ENCODE peak calls at places on chromosomes 1 and 21, in seven cellular contexts. C is type B pancreatic cell, W is GM23338, O is right atrium auricular region, I is mesothelial cell of epicardium, D is A549, K is adrenal gland. H is an unnamed sample.

GRCh38 chr1:182278144-182279054 is 113.2 kb downstream of the GLUL start:
- DNase-seq in D (no peak), K (no peak), O (no peak), W (no peak), I (no peak), C (no peak), H (no peak)

GRCh38 chr1:8871539-8871935 is 6.9 kb downstream of the ENO1 start:
- DNase-seq in I (no peak), O (no peak), K (no peak), W (peak), C (no peak), D (no peak), H (no peak)

GRCh38 chr1:155608888-155609225 is 1.2 kb upstream of the MSTO1 start:
- DNase-seq in I (no peak), D (no peak), K (no peak), C (no peak), W (no peak), O (no peak), H (no peak)

GRCh38 chr1:226268421-226269124 is 40.4 kb downstream of the LIN9 start:
- DNase-seq in O (no peak), I (no peak), W (no peak), C (no peak), D (peak), K (no peak), H (no peak)

GRCh38 chr21:15638856-15639549 is 90.8 kb upstream of the USP25 start:
- DNase-seq in W (no peak), C (no peak), O (no peak), I (no peak), D (no peak), K (no peak), H (no peak)

GRCh38 chr1:247386695-247387094 is 29.3 kb upstream of the NLRP3 start:
- DNase-seq in C (no peak), O (no peak), D (no peak), I (no peak), K (no peak), W (no peak), H (no peak)

GRCh38 chr1:21937372-21938121 is 437 bp upstream of the HSPG2 start:
- DNase-seq in K (peak), I (peak), W (peak), D (no peak), C (peak), O (no peak), H (peak)

GRCh38 chr21:15309022-15309590 is 244.3 kb upstream of the NRIP1 start:
- DNase-seq in K (no peak), C (no peak), W (no peak), I (no peak), O (no peak), D (no peak), H (no peak)

GRCh38 chr1:63674238-63674864 is 81.1 kb downstream of the PGM1 start:
- DNase-seq in W (peak), D (peak), O (peak), I (no peak), C (peak), K (peak), H (peak)

GRCh38 chr1:218778257-218778656 is 395.4 kb upstream of the LYPLAL1 start:
- DNase-seq in K (no peak), O (no peak), D (no peak), C (no peak), I (no peak), W (no peak), H (no peak)

GRCh38 chr1:7121622-7121988 is 336.4 kb downstream of the CAMTA1 start:
- DNase-seq in K (peak), O (no peak), C (no peak), W (no peak), I (no peak), D (no peak), H (no peak)

GRCh38 chr1:244106173-244106572 is 55.1 kb downstream of the ZBTB18 start:
- DNase-seq in O (no peak), W (no peak), K (no peak), I (no peak), D (no peak), C (no peak), H (no peak)

GRCh38 chr1:68495968-68496679 is 758 bp downstream of the DEPDC1 start:
- DNase-seq in O (no peak), W (no peak), I (no peak), C (no peak), D (peak), K (no peak), H (no peak)

GRCh38 chr1:36382231-36382630 is 3.5 kb downstream of the STK40 start:
- DNase-seq in O (no peak), W (no peak), C (no peak), D (no peak), I (no peak), K (no peak), H (no peak)

GRCh38 chr1:44791364-44791801 is 3.4 kb upstream of the BEST4 start:
- DNase-seq in I (no peak), W (no peak), O (no peak), C (no peak), D (no peak), K (no peak), H (no peak)

GRCh38 chr1:20634065-20634593 is 871 bp downstream of the PINK1 start:
- DNase-seq in W (peak), O (no peak), C (no peak), I (no peak), K (no peak), D (no peak), H (no peak)

GRCh38 chr1:21317035-21317689 is 26.9 kb upstream of the ECE1 start:
- DNase-seq in W (no peak), D (no peak), O (peak), C (no peak), I (no peak), K (peak), H (no peak)

GRCh38 chr1:153520818-153521476 is 14.8 kb downstream of the S100A6 start:
- DNase-seq in W (no peak), O (no peak), C (no peak), I (no peak), D (no peak), K (no peak), H (no peak)

GRCh38 chr1:228141082-228141870 is 1.2 kb downstream of the GUK1 start:
- DNase-seq in D (no peak), C (peak), W (no peak), I (no peak), K (peak), O (no peak), H (no peak)

GRCh38 chr1:7703321-7704213 is 67.5 kb upstream of the VAMP3 start:
- DNase-seq in W (peak), D (no peak), O (no peak), K (no peak), I (no peak), C (no peak), H (no peak)

GRCh38 chr1:173478099-173478555 is 992 bp downstream of the PRDX6 start:
- DNase-seq in D (peak), C (no peak), O (peak), K (peak), I (no peak), W (peak), H (no peak)

GRCh38 chr1:21319447-21320407 is 29.5 kb upstream of the ECE1 start:
- DNase-seq in C (no peak), K (no peak), W (no peak), O (no peak), I (no peak), D (peak), H (no peak)

GRCh38 chr1:209808059-209808494 is 2.1 kb upstream of the IRF6 start:
- DNase-seq in W (no peak), K (peak), I (no peak), D (no peak), O (peak), C (no peak), H (no peak)

GRCh38 chr1:54390655-54391054 is 15.5 kb downstream of the SSBP3 start:
- DNase-seq in O (no peak), C (no peak), K (no peak), W (no peak), D (no peak), I (no peak), H (no peak)

GRCh38 chr1:154971341-154971998 is 923 bp upstream of the SHC1 start:
- DNase-seq in C (no peak), I (no peak), K (peak), W (no peak), O (peak), D (no peak), H (no peak)

GRCh38 chr1:110340207-110340468 is 961 bp downstream of the RBM15 start:
- DNase-seq in D (peak), K (peak), W (no peak), O (no peak), C (no peak), I (no peak), H (no peak)

GRCh38 chr1:106651028-106651752 is 405.3 kb upstream of the PRMT6 start:
- DNase-seq in I (no peak), O (no peak), C (no peak), W (no peak), D (no peak), K (no peak), H (no peak)

GRCh38 chr1:84247425-84248220 is 53.9 kb upstream of the SAMD13 start:
- DNase-seq in O (no peak), W (no peak), D (peak), C (no peak), K (no peak), I (no peak), H (no peak)

GRCh38 chr1:160097196-160097910 is 1.1 kb downstream of the IGSF8 start:
- DNase-seq in I (no peak), D (no peak), C (no peak), W (no peak), K (no peak), O (no peak), H (no peak)

GRCh38 chr1:2237773-2238172 is 9.7 kb downstream of the SKI start:
- DNase-seq in K (no peak), C (no peak), W (peak), I (no peak), O (no peak), D (no peak), H (no peak)
- TF ChIP-seq CTCF in K (no peak), C (no peak), W (peak), I (no peak), O (no peak), D (no peak), H (peak)

DNA sequence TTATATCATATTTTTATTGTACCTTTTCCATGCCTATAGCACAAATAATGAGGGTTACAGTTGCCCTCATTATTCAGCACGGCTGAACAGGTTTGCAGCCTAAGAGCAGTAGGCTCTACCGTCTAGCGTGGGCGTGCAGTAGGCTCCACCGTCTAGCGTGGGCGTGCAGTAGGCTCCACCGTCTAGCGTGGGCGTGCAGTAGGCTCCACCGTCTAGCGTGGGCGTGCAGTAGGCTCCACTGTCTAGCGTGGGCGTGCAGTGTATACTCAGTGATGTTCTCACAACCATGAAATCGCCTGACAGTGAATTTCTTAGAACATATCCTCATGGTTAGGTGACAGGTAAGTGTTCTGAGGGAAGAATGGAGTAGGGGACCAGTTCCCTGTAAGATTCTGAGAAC is 84.9 kb downstream of the DYRK1A start:
- DNase-seq in I (no peak), C (no peak), K (no peak), D (no peak), O (no peak), W (no peak), H (no peak)
- TF ChIP-seq CTCF in I (no peak), C (no peak), K (no peak), D (no peak), O (no peak), W (no peak), H (no peak)

GRCh38 chr1:34884961-34885360 is 25.4 kb upstream of the SMIM12 start:
- DNase-seq in O (no peak), K (no peak), I (no peak), D (peak), W (peak), C (no peak), H (no peak)
- TF ChIP-seq CTCF in O (no peak), K (no peak), I (no peak), D (no peak), W (peak), C (no peak), H (no peak)

GRCh38 chr1:215890438-215890837 is 323.3 kb downstream of the KCTD3 start:
- DNase-seq in D (no peak), O (no peak), K (no peak), I (no peak), W (no peak), C (no peak), H (no peak)

GRCh38 chr1:215891266-215891665 is 324.2 kb downstream of the KCTD3 start:
- DNase-seq in W (no peak), I (no peak), C (no peak), O (no peak), K (no peak), D (no peak), H (no peak)

GRCh38 chr1:215887618-215888017 is 320.5 kb downstream of the KCTD3 start:
- DNase-seq in W (no peak), O (no peak), I (no peak), K (no peak), C (no peak), D (no peak), H (no peak)

GRCh38 chr1:215891673-215892072 is 324.6 kb downstream of the KCTD3 start:
- DNase-seq in O (no peak), I (no peak), D (no peak), C (no peak), W (no peak), K (no peak), H (no peak)

DNA sequence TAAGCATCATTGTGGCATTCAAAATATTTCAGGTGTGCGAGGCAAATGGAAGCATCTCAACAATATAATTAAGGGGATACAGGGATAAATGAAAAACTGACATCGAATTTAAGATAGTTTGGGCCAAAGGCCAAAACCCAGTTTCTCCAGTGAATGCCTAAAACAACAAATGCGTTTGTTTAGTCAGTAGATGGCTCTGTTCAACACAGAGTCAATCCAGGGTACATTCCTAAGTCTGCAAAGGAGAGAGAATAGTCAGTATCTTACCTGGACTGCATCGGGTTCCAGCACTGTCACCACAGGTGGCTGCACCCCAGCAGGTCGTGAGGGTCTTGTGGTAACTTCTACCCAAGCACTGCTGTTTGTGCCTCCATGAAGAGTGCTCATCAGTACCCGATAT is 321.1 kb downstream of the KCTD3 start:
- DNase-seq in O (no peak), D (no peak), K (no peak), I (no peak), C (no peak), W (peak), H (no peak)
- TF ChIP-seq CTCF in O (no peak), D (peak), K (no peak), I (no peak), C (no peak), W (peak), H (no peak)

DNA sequence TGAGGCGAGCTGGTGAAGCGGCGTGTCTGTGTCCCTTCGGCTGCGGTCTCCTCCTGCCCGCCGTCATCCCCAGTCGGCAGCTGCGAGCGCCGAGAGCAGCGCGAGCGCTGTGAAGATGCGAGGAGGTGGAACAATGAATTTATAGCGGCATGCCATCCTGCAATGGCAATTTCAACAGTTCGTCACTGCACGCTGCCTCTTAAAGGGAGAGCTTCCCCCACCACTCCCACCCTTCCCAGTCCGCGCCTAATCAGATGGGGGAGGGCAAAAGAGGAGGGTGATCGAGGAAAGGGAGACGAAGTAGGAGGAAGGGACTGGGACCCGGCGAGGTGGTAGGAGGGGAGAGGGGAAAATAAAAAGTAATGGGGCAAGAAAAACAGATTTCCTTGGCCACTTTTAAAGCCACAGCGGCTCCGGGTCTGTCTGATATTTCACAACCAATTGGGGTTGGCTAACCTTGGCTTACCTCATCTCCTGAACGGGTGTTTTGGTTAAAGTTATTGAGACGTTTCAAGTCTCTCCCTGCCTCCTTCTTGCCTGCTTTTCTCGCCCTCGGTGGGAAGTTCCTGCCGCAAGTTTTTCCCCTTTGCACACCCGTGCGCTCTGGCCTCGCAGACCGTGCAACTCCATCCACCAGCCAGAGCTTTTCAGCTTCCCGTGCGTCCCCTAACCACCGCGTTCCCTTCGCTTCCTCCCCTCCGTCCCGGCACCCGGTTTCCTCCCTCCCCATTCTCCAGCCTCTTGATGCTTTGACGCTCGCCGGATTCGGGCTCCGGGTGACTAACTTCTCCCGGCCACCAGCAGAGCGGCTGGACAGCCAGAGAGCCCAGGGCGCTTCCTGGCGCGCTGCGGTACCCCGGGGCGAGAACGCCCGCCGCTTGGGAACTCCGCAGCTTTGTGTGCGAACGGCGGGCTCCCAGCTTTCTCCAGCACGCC is at the start of gene ADAMTS5:
- DNase-seq in I (peak), K (no peak), C (peak), D (no peak), O (peak), W (peak), H (peak)
- TF ChIP-seq CTCF in I (no peak), K (no peak), C (no peak), D (no peak), O (no peak), W (no peak), H (no peak)

H was measured in neural crest cell.